ENCODE peak calls at places on chromosomes 16 and 17, in five cellular contexts. M, T, W, F and P are unnamed samples.

GRCh38 chr16:18983565-18984424 is at the start of gene TMC7:
- DNase-seq in T (peak; percentile 56), F (peak; percentile 41), M (peak; percentile 85), W (peak; percentile 86), P (peak; percentile 70)

GRCh38 chr16:2035431-2036199 is 8.9 kb downstream of the NHERF2 start:
- DNase-seq in W (no peak), T (no peak), F (no peak), M (no peak), P (no peak)

GRCh38 chr17:36529121-36529520 is 5.5 kb downstream of the MYO19 start:
- DNase-seq in M (no peak), F (no peak), T (no peak), W (no peak), P (peak; percentile 81)

GRCh38 chr16:66898207-66898606 is 17.9 kb downstream of the PDP2 start:
- DNase-seq in F (no peak), M (peak; percentile 52), W (no peak), T (no peak), P (peak; percentile 49)

GRCh38 chr17:29086628-29087332 is 43.8 kb downstream of the PIPOX start:
- DNase-seq in W (no peak), M (no peak), F (no peak), T (no peak), P (no peak)

GRCh38 chr17:16171613-16172012 is 43.7 kb downstream of the NCOR1 start:
- DNase-seq in F (no peak), W (no peak), M (no peak), T (no peak), P (peak; percentile 79)

GRCh38 chr16:25258856-25259179 is 1.2 kb upstream of the ZKSCAN2 start:
- DNase-seq in W (no peak), T (no peak), M (no peak), F (no peak), P (no peak)

GRCh38 chr17:49739662-49740271 is 24.2 kb downstream of the FAM117A start:
- DNase-seq in T (no peak), F (no peak), M (peak; percentile 81), W (no peak), P (peak; percentile 49)

GRCh38 chr17:8941520-8941919 is 24.0 kb downstream of the PIK3R5 start:
- DNase-seq in T (no peak), F (no peak), W (no peak), M (no peak), P (no peak)

GRCh38 chr17:69434164-69434579 is 19.7 kb downstream of the MAP2K6 start:
- DNase-seq in T (no peak), F (peak; percentile 82), W (peak; percentile 31), M (no peak), P (peak; percentile 88)

GRCh38 chr17:34409352-34409751 is 46.3 kb upstream of the CCL1 start:
- DNase-seq in F (no peak), W (no peak), T (no peak), M (no peak), P (no peak)

GRCh38 chr17:30237296-30238002 is 2.0 kb upstream of the SLC6A4 start:
- DNase-seq in T (no peak), M (no peak), W (no peak), F (no peak), P (no peak)

GRCh38 chr16:86381491-86381890 is 128.8 kb upstream of the FOXF1 start:
- DNase-seq in T (no peak), W (no peak), M (no peak), F (no peak), P (no peak)

GRCh38 chr17:9367186-9367585 is 208.4 kb downstream of the STX8 start:
- DNase-seq in F (no peak), W (no peak), M (no peak), T (no peak), P (no peak)

GRCh38 chr16:54931041-54931756 is 534 bp downstream of the IRX5 start:
- DNase-seq in F (no peak), M (no peak), T (no peak), W (no peak), P (no peak)

GRCh38 chr17:79338589-79338988 is 264.0 kb downstream of the ENGASE start:
- DNase-seq in M (no peak), W (peak; percentile 74), T (no peak), F (no peak), P (peak; percentile 75)

GRCh38 chr16:69386596-69386995 is 789 bp upstream of the TERF2 start:
- DNase-seq in F (no peak), W (no peak), T (no peak), M (no peak), P (no peak)

GRCh38 chr17:9661027-9661426 is 15.7 kb downstream of the USP43 start:
- DNase-seq in W (no peak), M (no peak), F (no peak), T (no peak), P (no peak)

GRCh38 chr17:65103896-65104295 is 33.3 kb upstream of the RGS9 start:
- DNase-seq in F (no peak), T (no peak), W (no peak), M (no peak), P (peak; percentile 57)

GRCh38 chr17:3835410-3836229 is 10.4 kb downstream of the NCBP3 start:
- DNase-seq in F (no peak), T (no peak), W (no peak), M (no peak), P (no peak)

GRCh38 chr17:82805254-82805653 is 34.6 kb downstream of the ZNF750 start:
- DNase-seq in W (no peak), M (no peak), F (no peak), T (no peak), P (no peak)

GRCh38 chr16:4392382-4393242 is 21.0 kb downstream of the VASN start:
- DNase-seq in F (no peak), M (no peak), W (peak; percentile 79), T (peak; percentile 89), P (peak; percentile 62)

GRCh38 chr17:50201226-50201854 is at the start of gene COL1A1:
- DNase-seq in T (no peak), W (no peak), M (peak; percentile 80), F (no peak), P (no peak)

GRCh38 chr16:72474511-72475123 is 302.7 kb upstream of the PMFBP1 start:
- DNase-seq in W (no peak), T (peak; percentile 31), M (no peak), F (no peak), P (peak; percentile 74)

GRCh38 chr17:21252875-21253645 is at the start of gene NATD1:
- DNase-seq in T (no peak), F (peak; percentile 48), M (peak; percentile 89), W (peak; percentile 81), P (peak; percentile 45)

GRCh38 chr16:23148166-23148512 is 1.1 kb downstream of the USP31 start:
- DNase-seq in W (no peak), T (no peak), M (no peak), F (no peak), P (peak; percentile 47)

GRCh38 chr17:76034433-76035185 is 7.5 kb upstream of the EVPL start:
- DNase-seq in F (no peak), W (no peak), T (no peak), M (no peak), P (no peak)

GRCh38 chr16:1613240-1613639 is 1.1 kb downstream of the CRAMP1 start:
- DNase-seq in W (peak; percentile 16), T (no peak), F (no peak), M (no peak), P (no peak)

GRCh38 chr17:58006563-58006923 is 503 bp downstream of the SRSF1 start:
- DNase-seq in T (no peak), M (peak; percentile 77), F (peak; percentile 50), W (no peak), P (peak; percentile 43)

GRCh38 chr17:81471804-81472456 is 40.7 kb downstream of the ACTG1 start:
- DNase-seq in T (peak; percentile 89), W (peak; percentile 61), F (no peak), M (peak; percentile 58), P (no peak)

GRCh38 chr16:84585886-84586285 is 32.0 kb downstream of the COTL1 start:
- DNase-seq in M (no peak), T (no peak), W (peak; percentile 47), F (no peak), P (peak; percentile 9)

GRCh38 chr17:8503807-8504206 is 68.1 kb downstream of the NDEL1 start:
- DNase-seq in W (no peak), T (no peak), F (peak; percentile 9), M (no peak), P (no peak)

GRCh38 chr17:72011561-72011960 is 109.3 kb upstream of the SOX9 start:
- DNase-seq in T (no peak), M (no peak), W (no peak), F (no peak), P (peak; percentile 39)

GRCh38 chr16:6374816-6375215 is 957.8 kb upstream of the RBFOX1 start:
- DNase-seq in W (no peak), M (no peak), F (no peak), T (no peak), P (no peak)